ENCODE peak calls at places on chromosome 12, in five cellular contexts. J is RWPE1; M is GM23338; B is CD4-positive, alpha-beta T cell; C is HS-5. R is an unnamed sample.

GRCh38 chr12:109727039-109727723 is 13.6 kb downstream of the FAM222A start:
- DNase-seq in J (no peak), M (no peak), B (no peak), C (no peak), R (no peak)

GRCh38 chr12:30877110-30877875 is 49.3 kb upstream of the TSPAN11 start:
- DNase-seq in J (no peak), M (peak), B (no peak), C (no peak), R (no peak)

GRCh38 chr12:114369088-114369487 is 36.9 kb downstream of the TBX5 start:
- DNase-seq in J (no peak), M (no peak), B (no peak), C (no peak), R (no peak)

GRCh38 chr12:47553266-47553665 is 152.6 kb downstream of the RPAP3 start:
- DNase-seq in J (no peak), M (no peak), B (no peak), C (no peak), R (no peak)

GRCh38 chr12:50066402-50066801 is 9.0 kb downstream of the ASIC1 start:
- DNase-seq in J (no peak), M (peak), B (no peak), C (no peak), R (peak)

GRCh38 chr12:28278499-28278898 is 88.2 kb downstream of the CCDC91 start:
- DNase-seq in J (no peak), M (no peak), B (no peak), C (no peak), R (no peak)

GRCh38 chr12:89067436-89067835 is 284.9 kb downstream of the DUSP6 start:
- DNase-seq in J (peak), M (no peak), B (no peak), C (peak), R (no peak)

GRCh38 chr12:106954462-106955376 is 988 bp upstream of the TMEM263 start:
- DNase-seq in J (no peak), M (peak), B (no peak), C (no peak), R (peak)

GRCh38 chr12:17588968-17589367 is 501.0 kb downstream of the RERGL start:
- DNase-seq in J (no peak), M (peak), B (no peak), C (no peak), R (no peak)

GRCh38 chr12:67141405-67142018 is 127.6 kb upstream of the CAND1 start:
- DNase-seq in J (no peak), M (peak), B (no peak), C (no peak), R (no peak)

GRCh38 chr12:11089246-11089645 is 2.9 kb downstream of the TAS2R43 start:
- DNase-seq in J (no peak), M (no peak), B (no peak), C (no peak), R (no peak)

GRCh38 chr12:110091136-110091711 is 32.9 kb upstream of the IFT81 start:
- DNase-seq in J (no peak), M (no peak), B (no peak), C (no peak), R (no peak)

GRCh38 chr12:114902665-114903393 is 218.9 kb upstream of the TBX3 start:
- DNase-seq in J (no peak), M (no peak), B (no peak), C (peak), R (no peak)

GRCh38 chr12:28065374-28065773 is 92.8 kb upstream of the PTHLH start:
- DNase-seq in J (no peak), M (no peak), B (no peak), C (no peak), R (no peak)

GRCh38 chr12:117202556-117202955 is 12.3 kb upstream of the FBXO21 start:
- DNase-seq in J (no peak), M (no peak), B (no peak), C (no peak), R (no peak)

GRCh38 chr12:6927999-6928702 is 392 bp downstream of the ATN1 start:
- DNase-seq in J (no peak), M (peak), B (no peak), C (no peak), R (no peak)

GRCh38 chr12:49507139-49507538 is 31.7 kb upstream of the KCNH3 start:
- DNase-seq in J (peak), M (no peak), B (no peak), C (peak), R (no peak)

GRCh38 chr12:119804011-119804641 is 73.0 kb downstream of the CIT start:
- DNase-seq in J (peak), M (peak), B (no peak), C (no peak), R (no peak)

GRCh38 chr12:108468149-108468968 is 46.7 kb upstream of the FICD start:
- DNase-seq in J (peak), M (peak), B (no peak), C (no peak), R (no peak)

GRCh38 chr12:12720637-12721250 is 3.6 kb downstream of the CDKN1B start:
- DNase-seq in J (no peak), M (no peak), B (no peak), C (no peak), R (no peak)

GRCh38 chr12:123896786-123897185 is 75.8 kb downstream of the CCDC92 start:
- DNase-seq in J (no peak), M (no peak), B (no peak), C (no peak), R (no peak)

GRCh38 chr12:53063708-53064612 is 14.1 kb downstream of the TNS2 start:
- DNase-seq in J (no peak), M (no peak), B (no peak), C (no peak), R (peak)

GRCh38 chr12:131231194-131231980 is 277.7 kb downstream of the ADGRD1 start:
- DNase-seq in J (no peak), M (no peak), B (no peak), C (no peak), R (no peak)

GRCh38 chr12:106013941-106014340 is 124.8 kb downstream of the NUAK1 start:
- DNase-seq in J (no peak), M (no peak), B (no peak), C (no peak), R (no peak)

GRCh38 chr12:31835276-31835882 is 106.6 kb upstream of the AMN1 start:
- DNase-seq in J (no peak), M (no peak), B (no peak), C (no peak), R (no peak)

R was measured in transverse colon.